ENCODE peak calls at places on chromosomes 2 and 18, in four cellular contexts. R, N, W and V are unnamed samples.

GRCh38 chr2:70190413-70191243 is at the start of gene C2orf42:
- DNase-seq in R (peak; percentile 98), N (peak; percentile 94), W (peak; percentile 93), V (peak; percentile 88)

GRCh38 chr2:195498176-195498575 is 158.8 kb upstream of the SLC39A10 start:
- DNase-seq in N (no peak), W (no peak), R (peak; percentile 50), V (peak; percentile 50)

GRCh38 chr2:105610444-105611327 is 134.0 kb upstream of the NCK2 start:
- DNase-seq in W (no peak), R (peak; percentile 60), N (no peak), V (no peak)

GRCh38 chr2:79040967-79041582 is 15.6 kb downstream of the REG3G start:
- DNase-seq in W (no peak), R (peak; percentile 15), N (peak; percentile 19), V (no peak)

GRCh38 chr2:28407976-28408690 is 15.5 kb downstream of the FOSL2 start:
- DNase-seq in R (peak; percentile 56), W (no peak), N (no peak), V (no peak)

GRCh38 chr2:234437642-234438321 is 59.1 kb downstream of the ARL4C start:
- DNase-seq in W (no peak), R (no peak), N (no peak), V (no peak)

GRCh38 chr2:127610561-127610960 is 35.4 kb upstream of the GPR17 start:
- DNase-seq in W (no peak), N (no peak), R (no peak), V (no peak)

GRCh38 chr2:67616749-67617148 is 219.6 kb downstream of the ETAA1 start:
- DNase-seq in R (no peak), N (peak; percentile 1), W (no peak), V (no peak)

GRCh38 chr18:37355772-37356171 is 209.8 kb downstream of the CELF4 start:
- DNase-seq in R (no peak), W (no peak), N (no peak), V (no peak)

GRCh38 chr2:101520246-101520645 is 45.3 kb upstream of the RFX8 start:
- DNase-seq in W (no peak), R (no peak), N (no peak), V (no peak)

GRCh38 chr2:97752342-97753334 is 39.3 kb downstream of the ZAP70 start:
- DNase-seq in R (no peak), N (no peak), W (no peak), V (no peak)

GRCh38 chr18:22164337-22165048 is 4.9 kb upstream of the GATA6 start:
- DNase-seq in R (no peak), N (no peak), W (no peak), V (no peak)

GRCh38 chr2:211390506-211390905 is 834.1 kb downstream of the CPS1 start:
- DNase-seq in W (no peak), R (no peak), N (no peak), V (no peak)

GRCh38 chr2:211396815-211397214 is 840.4 kb downstream of the CPS1 start:
- DNase-seq in W (no peak), R (no peak), N (no peak), V (no peak)

GRCh38 chr2:211387734-211388133 is 831.3 kb downstream of the CPS1 start:
- DNase-seq in W (no peak), N (no peak), R (no peak), V (no peak)

GRCh38 chr2:211391206-211391605 is 834.8 kb downstream of the CPS1 start:
- DNase-seq in W (no peak), N (peak; percentile 8), R (no peak), V (no peak)
- TF ChIP-seq FOXJ3 in W (no peak), N (no peak), R (no peak), V (no peak)

GRCh38 chr2:189657867-189658266 is 3.4 kb upstream of the ASNSD1 start:
- DNase-seq in N (no peak), R (no peak), W (no peak), V (no peak)
- TF ChIP-seq FOXJ3 in N (no peak), R (no peak), W (no peak), V (no peak)

GRCh38 chr2:241671457-241672240 is 15.0 kb downstream of the DTYMK start:
- DNase-seq in W (no peak), N (no peak), R (no peak), V (no peak)
- TF ChIP-seq FOXJ3 in W (no peak), N (no peak), R (no peak), V (no peak)

GRCh38 chr18:1483386-1483785 is 578.7 kb downstream of the ADCYAP1 start:
- DNase-seq in W (no peak), N (no peak), R (no peak), V (no peak)
- TF ChIP-seq FOXJ3 in W (no peak), N (no peak), R (no peak), V (no peak)

GRCh38 chr2:192124576-192124975 is 70.2 kb downstream of the TMEFF2 start:
- DNase-seq in N (no peak), R (no peak), W (no peak), V (no peak)

GRCh38 chr2:192126426-192126825 is 68.3 kb downstream of the TMEFF2 start:
- DNase-seq in N (no peak), R (no peak), W (no peak), V (no peak)

GRCh38 chr2:192122946-192123345 is 71.8 kb downstream of the TMEFF2 start:
- DNase-seq in N (no peak), R (no peak), W (no peak), V (no peak)

GRCh38 chr2:192126912-192127311 is 67.8 kb downstream of the TMEFF2 start:
- DNase-seq in R (no peak), N (no peak), W (no peak), V (no peak)

DNA sequence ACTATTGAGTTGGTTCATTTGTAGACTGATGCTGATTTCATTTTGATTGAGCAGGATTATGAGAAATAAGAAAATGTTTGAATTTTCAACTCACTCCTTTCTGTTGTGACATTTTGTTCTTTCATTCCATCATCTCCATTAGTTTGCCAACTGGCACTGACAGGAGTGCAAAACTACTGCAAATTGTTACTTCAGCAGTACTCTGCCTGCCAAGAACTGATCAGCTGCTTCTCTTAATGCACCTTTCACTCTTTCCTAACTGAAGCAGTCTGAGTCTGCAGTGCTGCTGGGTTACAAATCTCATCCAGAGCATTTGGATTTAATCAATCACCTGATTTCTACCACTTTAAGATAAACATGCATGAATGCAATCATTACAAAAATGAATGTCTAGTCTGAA is 70.9 kb downstream of the TMEFF2 start:
- DNase-seq in N (no peak), R (no peak), W (no peak), V (no peak)
- TF ChIP-seq FOXJ3 in N (no peak), R (no peak), W (no peak), V (no peak)

GRCh38 chr18:477565-477964 is 22.9 kb downstream of the COLEC12 start:
- DNase-seq in R (peak; percentile 27), W (peak; percentile 53), N (no peak), V (peak; percentile 56)
- TF ChIP-seq FOXJ3 in R (no peak), W (no peak), N (no peak), V (no peak)

GRCh38 chr2:100292022-100292580 is 30.2 kb downstream of the LONRF2 start:
- DNase-seq in N (peak; percentile 56), R (peak; percentile 14), W (peak; percentile 86), V (no peak)
- TF ChIP-seq FOXJ3 in N (no peak), R (no peak), W (no peak), V (no peak)

GRCh38 chr2:238284802-238285515 is 3.5 kb downstream of the PER2 start:
- DNase-seq in R (no peak), W (no peak), N (no peak), V (no peak)
- TF ChIP-seq FOXJ3 in R (no peak), W (no peak), N (no peak), V (no peak)